ENCODE peak calls at places on chromosomes 5 and 9, in ten cellular contexts. One of them, this sample, is unnamed.

GRCh38 chr5:73967347-73967746 is 341.4 kb downstream of the ARHGEF28 start:
- DNase-seq in activated CD8-positive, alpha-beta memory T cell treated with anti-CD3 and anti-CD28 coated beads for 4 hours: no peak
- DNase-seq in SHP77: no peak
- DNase-seq in GOT3: no peak
- DNase-seq in kidney epithelial cell: no peak
- DNase-seq in substantia nigra: no peak
- DNase-seq in mammary epithelial cell: peak
- DNase-seq in H4: no peak
- DNase-seq in NCI-H526 treated with DMSO at 0.1 percent for 48 hours: no peak
- DNase-seq in pons: no peak
- DNase-seq in this sample: no peak

GRCh38 chr9:71704806-71705205 is 63.5 kb downstream of the CEMIP2 start:
- DNase-seq in activated CD8-positive, alpha-beta memory T cell treated with anti-CD3 and anti-CD28 coated beads for 4 hours: no peak
- DNase-seq in mammary epithelial cell: no peak
- DNase-seq in NCI-H526 treated with DMSO at 0.1 percent for 48 hours: no peak
- DNase-seq in kidney epithelial cell: no peak
- DNase-seq in GOT3: no peak
- DNase-seq in H4: no peak
- DNase-seq in SHP77: no peak
- DNase-seq in pons: no peak
- DNase-seq in substantia nigra: no peak
- DNase-seq in this sample: no peak

GRCh38 chr5:119397518-119398380 is 41.9 kb downstream of the TNFAIP8 start:
- DNase-seq in SHP77: no peak
- DNase-seq in NCI-H526 treated with DMSO at 0.1 percent for 48 hours: no peak
- DNase-seq in substantia nigra: no peak
- DNase-seq in pons: no peak
- DNase-seq in GOT3: no peak
- DNase-seq in activated CD8-positive, alpha-beta memory T cell treated with anti-CD3 and anti-CD28 coated beads for 4 hours: no peak
- DNase-seq in mammary epithelial cell: peak
- DNase-seq in H4: peak
- DNase-seq in kidney epithelial cell: no peak
- DNase-seq in this sample: no peak

GRCh38 chr5:173311818-173312585 is 16.2 kb downstream of the STC2 start:
- DNase-seq in pons: no peak
- DNase-seq in NCI-H526 treated with DMSO at 0.1 percent for 48 hours: no peak
- DNase-seq in SHP77: no peak
- DNase-seq in activated CD8-positive, alpha-beta memory T cell treated with anti-CD3 and anti-CD28 coated beads for 4 hours: no peak
- DNase-seq in GOT3: no peak
- DNase-seq in H4: no peak
- DNase-seq in substantia nigra: no peak
- DNase-seq in kidney epithelial cell: no peak
- DNase-seq in mammary epithelial cell: no peak
- DNase-seq in this sample: no peak

GRCh38 chr9:112925058-112925641 is 34.5 kb upstream of the SLC46A2 start:
- DNase-seq in GOT3: no peak
- DNase-seq in activated CD8-positive, alpha-beta memory T cell treated with anti-CD3 and anti-CD28 coated beads for 4 hours: no peak
- DNase-seq in pons: peak
- DNase-seq in SHP77: peak
- DNase-seq in NCI-H526 treated with DMSO at 0.1 percent for 48 hours: peak
- DNase-seq in kidney epithelial cell: no peak
- DNase-seq in mammary epithelial cell: peak
- DNase-seq in substantia nigra: no peak
- DNase-seq in H4: peak
- DNase-seq in this sample: no peak

GRCh38 chr9:129907196-129907595 is 71.9 kb downstream of the USP20 start:
- DNase-seq in kidney epithelial cell: no peak
- DNase-seq in NCI-H526 treated with DMSO at 0.1 percent for 48 hours: no peak
- DNase-seq in SHP77: no peak
- DNase-seq in pons: no peak
- DNase-seq in activated CD8-positive, alpha-beta memory T cell treated with anti-CD3 and anti-CD28 coated beads for 4 hours: no peak
- DNase-seq in substantia nigra: no peak
- DNase-seq in mammary epithelial cell: no peak
- DNase-seq in H4: no peak
- DNase-seq in GOT3: no peak
- DNase-seq in this sample: no peak

GRCh38 chr9:21919377-21920362 is 74.5 kb downstream of the CDKN2A start:
- DNase-seq in activated CD8-positive, alpha-beta memory T cell treated with anti-CD3 and anti-CD28 coated beads for 4 hours: no peak
- DNase-seq in GOT3: no peak
- DNase-seq in mammary epithelial cell: peak
- DNase-seq in NCI-H526 treated with DMSO at 0.1 percent for 48 hours: no peak
- DNase-seq in SHP77: no peak
- DNase-seq in H4: no peak
- DNase-seq in substantia nigra: no peak
- DNase-seq in kidney epithelial cell: peak
- DNase-seq in pons: no peak
- DNase-seq in this sample: peak

GRCh38 chr9:87322840-87323635 is 174.6 kb upstream of the DAPK1 start:
- DNase-seq in kidney epithelial cell: no peak
- DNase-seq in mammary epithelial cell: peak
- DNase-seq in NCI-H526 treated with DMSO at 0.1 percent for 48 hours: no peak
- DNase-seq in SHP77: no peak
- DNase-seq in pons: no peak
- DNase-seq in H4: no peak
- DNase-seq in activated CD8-positive, alpha-beta memory T cell treated with anti-CD3 and anti-CD28 coated beads for 4 hours: no peak
- DNase-seq in substantia nigra: no peak
- DNase-seq in GOT3: no peak
- DNase-seq in this sample: no peak

GRCh38 chr5:143235423-143235822 is 168.1 kb downstream of the NR3C1 start:
- DNase-seq in kidney epithelial cell: no peak
- DNase-seq in mammary epithelial cell: peak
- DNase-seq in pons: no peak
- DNase-seq in NCI-H526 treated with DMSO at 0.1 percent for 48 hours: no peak
- DNase-seq in SHP77: no peak
- DNase-seq in GOT3: no peak
- DNase-seq in activated CD8-positive, alpha-beta memory T cell treated with anti-CD3 and anti-CD28 coated beads for 4 hours: no peak
- DNase-seq in H4: no peak
- DNase-seq in substantia nigra: no peak
- DNase-seq in this sample: no peak

GRCh38 chr9:87766697-87767096 is 40.8 kb downstream of the CTSL start:
- DNase-seq in NCI-H526 treated with DMSO at 0.1 percent for 48 hours: no peak
- DNase-seq in kidney epithelial cell: peak
- DNase-seq in mammary epithelial cell: peak
- DNase-seq in H4: no peak
- DNase-seq in pons: no peak
- DNase-seq in activated CD8-positive, alpha-beta memory T cell treated with anti-CD3 and anti-CD28 coated beads for 4 hours: no peak
- DNase-seq in GOT3: no peak
- DNase-seq in substantia nigra: no peak
- DNase-seq in SHP77: no peak
- DNase-seq in this sample: no peak

GRCh38 chr5:79133121-79133656 is 21.6 kb downstream of the BHMT start:
- DNase-seq in NCI-H526 treated with DMSO at 0.1 percent for 48 hours: peak
- DNase-seq in mammary epithelial cell: peak
- DNase-seq in activated CD8-positive, alpha-beta memory T cell treated with anti-CD3 and anti-CD28 coated beads for 4 hours: no peak
- DNase-seq in substantia nigra: no peak
- DNase-seq in GOT3: no peak
- DNase-seq in SHP77: peak
- DNase-seq in H4: no peak
- DNase-seq in kidney epithelial cell: peak
- DNase-seq in pons: peak
- DNase-seq in this sample: no peak

GRCh38 chr5:121783700-121784099 is 68.0 kb upstream of the FTMT start:
- DNase-seq in GOT3: no peak
- DNase-seq in kidney epithelial cell: no peak
- DNase-seq in NCI-H526 treated with DMSO at 0.1 percent for 48 hours: no peak
- DNase-seq in pons: no peak
- DNase-seq in activated CD8-positive, alpha-beta memory T cell treated with anti-CD3 and anti-CD28 coated beads for 4 hours: no peak
- DNase-seq in H4: no peak
- DNase-seq in SHP77: no peak
- DNase-seq in substantia nigra: no peak
- DNase-seq in mammary epithelial cell: no peak
- DNase-seq in this sample: no peak

GRCh38 chr5:14678773-14679334 is 14.3 kb downstream of the OTULIN start:
- DNase-seq in SHP77: no peak
- DNase-seq in mammary epithelial cell: no peak
- DNase-seq in substantia nigra: no peak
- DNase-seq in pons: no peak
- DNase-seq in activated CD8-positive, alpha-beta memory T cell treated with anti-CD3 and anti-CD28 coated beads for 4 hours: no peak
- DNase-seq in NCI-H526 treated with DMSO at 0.1 percent for 48 hours: no peak
- DNase-seq in kidney epithelial cell: no peak
- DNase-seq in H4: no peak
- DNase-seq in GOT3: no peak
- DNase-seq in this sample: no peak

GRCh38 chr5:167964529-167964928 is 326.9 kb upstream of the WWC1 start:
- DNase-seq in kidney epithelial cell: no peak
- DNase-seq in substantia nigra: no peak
- DNase-seq in mammary epithelial cell: no peak
- DNase-seq in H4: no peak
- DNase-seq in SHP77: no peak
- DNase-seq in GOT3: no peak
- DNase-seq in pons: no peak
- DNase-seq in NCI-H526 treated with DMSO at 0.1 percent for 48 hours: no peak
- DNase-seq in activated CD8-positive, alpha-beta memory T cell treated with anti-CD3 and anti-CD28 coated beads for 4 hours: no peak
- DNase-seq in this sample: no peak

GRCh38 chr9:33698267-33698666 is 97.1 kb upstream of the PRSS3 start:
- DNase-seq in SHP77: no peak
- DNase-seq in mammary epithelial cell: no peak
- DNase-seq in activated CD8-positive, alpha-beta memory T cell treated with anti-CD3 and anti-CD28 coated beads for 4 hours: no peak
- DNase-seq in NCI-H526 treated with DMSO at 0.1 percent for 48 hours: no peak
- DNase-seq in H4: no peak
- DNase-seq in pons: no peak
- DNase-seq in kidney epithelial cell: no peak
- DNase-seq in substantia nigra: no peak
- DNase-seq in GOT3: no peak
- DNase-seq in this sample: no peak

GRCh38 chr5:177396807-177397206 is 3.7 kb downstream of the PFN3 start:
- DNase-seq in SHP77: no peak
- DNase-seq in substantia nigra: no peak
- DNase-seq in activated CD8-positive, alpha-beta memory T cell treated with anti-CD3 and anti-CD28 coated beads for 4 hours: no peak
- DNase-seq in NCI-H526 treated with DMSO at 0.1 percent for 48 hours: no peak
- DNase-seq in GOT3: no peak
- DNase-seq in kidney epithelial cell: no peak
- DNase-seq in pons: no peak
- DNase-seq in mammary epithelial cell: no peak
- DNase-seq in H4: no peak
- DNase-seq in this sample: no peak

GRCh38 chr9:84781431-84781830 is 111.9 kb downstream of the NTRK2 start:
- DNase-seq in activated CD8-positive, alpha-beta memory T cell treated with anti-CD3 and anti-CD28 coated beads for 4 hours: no peak
- DNase-seq in substantia nigra: no peak
- DNase-seq in kidney epithelial cell: no peak
- DNase-seq in pons: peak
- DNase-seq in GOT3: no peak
- DNase-seq in H4: peak
- DNase-seq in SHP77: no peak
- DNase-seq in mammary epithelial cell: peak
- DNase-seq in NCI-H526 treated with DMSO at 0.1 percent for 48 hours: no peak
- DNase-seq in this sample: no peak

GRCh38 chr5:96942078-96942477 is 6.2 kb downstream of the LNPEP start:
- DNase-seq in pons: no peak
- DNase-seq in SHP77: no peak
- DNase-seq in mammary epithelial cell: no peak
- DNase-seq in H4: no peak
- DNase-seq in kidney epithelial cell: no peak
- DNase-seq in GOT3: no peak
- DNase-seq in activated CD8-positive, alpha-beta memory T cell treated with anti-CD3 and anti-CD28 coated beads for 4 hours: no peak
- DNase-seq in substantia nigra: no peak
- DNase-seq in NCI-H526 treated with DMSO at 0.1 percent for 48 hours: no peak
- DNase-seq in this sample: no peak

GRCh38 chr5:180595381-180596114 is 4.2 kb upstream of the SCGB3A1 start:
- DNase-seq in activated CD8-positive, alpha-beta memory T cell treated with anti-CD3 and anti-CD28 coated beads for 4 hours: no peak
- DNase-seq in pons: no peak
- DNase-seq in H4: no peak
- DNase-seq in mammary epithelial cell: no peak
- DNase-seq in NCI-H526 treated with DMSO at 0.1 percent for 48 hours: no peak
- DNase-seq in kidney epithelial cell: no peak
- DNase-seq in SHP77: no peak
- DNase-seq in substantia nigra: no peak
- DNase-seq in GOT3: no peak
- DNase-seq in this sample: no peak

GRCh38 chr9:89749500-89750116 is 144.8 kb downstream of the GADD45G start:
- DNase-seq in GOT3: no peak
- DNase-seq in activated CD8-positive, alpha-beta memory T cell treated with anti-CD3 and anti-CD28 coated beads for 4 hours: no peak
- DNase-seq in pons: no peak
- DNase-seq in substantia nigra: no peak
- DNase-seq in mammary epithelial cell: no peak
- DNase-seq in NCI-H526 treated with DMSO at 0.1 percent for 48 hours: no peak
- DNase-seq in kidney epithelial cell: no peak
- DNase-seq in SHP77: no peak
- DNase-seq in H4: no peak
- DNase-seq in this sample: no peak

GRCh38 chr5:386432-387341 is 56.3 kb upstream of the EXOC3 start:
- DNase-seq in mammary epithelial cell: no peak
- DNase-seq in substantia nigra: no peak
- DNase-seq in NCI-H526 treated with DMSO at 0.1 percent for 48 hours: no peak
- DNase-seq in pons: no peak
- DNase-seq in SHP77: peak
- DNase-seq in H4: no peak
- DNase-seq in GOT3: no peak
- DNase-seq in kidney epithelial cell: no peak
- DNase-seq in activated CD8-positive, alpha-beta memory T cell treated with anti-CD3 and anti-CD28 coated beads for 4 hours: no peak
- DNase-seq in this sample: peak

GRCh38 chr9:114263853-114264510 is 58.9 kb upstream of the ORM1 start:
- DNase-seq in pons: no peak
- DNase-seq in H4: no peak
- DNase-seq in GOT3: no peak
- DNase-seq in activated CD8-positive, alpha-beta memory T cell treated with anti-CD3 and anti-CD28 coated beads for 4 hours: no peak
- DNase-seq in SHP77: no peak
- DNase-seq in kidney epithelial cell: no peak
- DNase-seq in mammary epithelial cell: no peak
- DNase-seq in substantia nigra: no peak
- DNase-seq in NCI-H526 treated with DMSO at 0.1 percent for 48 hours: no peak
- DNase-seq in this sample: no peak

GRCh38 chr5:114702111-114702510 is 340.2 kb downstream of the KCNN2 start:
- DNase-seq in kidney epithelial cell: no peak
- DNase-seq in activated CD8-positive, alpha-beta memory T cell treated with anti-CD3 and anti-CD28 coated beads for 4 hours: no peak
- DNase-seq in GOT3: no peak
- DNase-seq in H4: no peak
- DNase-seq in substantia nigra: no peak
- DNase-seq in mammary epithelial cell: no peak
- DNase-seq in NCI-H526 treated with DMSO at 0.1 percent for 48 hours: no peak
- DNase-seq in pons: peak
- DNase-seq in SHP77: no peak
- DNase-seq in this sample: no peak

GRCh38 chr5:35876922-35877321 is 20.2 kb downstream of the IL7R start:
- DNase-seq in GOT3: no peak
- DNase-seq in kidney epithelial cell: peak
- DNase-seq in H4: peak
- DNase-seq in mammary epithelial cell: peak
- DNase-seq in activated CD8-positive, alpha-beta memory T cell treated with anti-CD3 and anti-CD28 coated beads for 4 hours: no peak
- DNase-seq in NCI-H526 treated with DMSO at 0.1 percent for 48 hours: no peak
- DNase-seq in SHP77: no peak
- DNase-seq in pons: no peak
- DNase-seq in substantia nigra: no peak
- DNase-seq in this sample: no peak

GRCh38 chr5:159189310-159189709 is 20.0 kb downstream of the RNF145 start:
- DNase-seq in kidney epithelial cell: no peak
- DNase-seq in NCI-H526 treated with DMSO at 0.1 percent for 48 hours: peak
- DNase-seq in H4: no peak
- DNase-seq in GOT3: no peak
- DNase-seq in pons: no peak
- DNase-seq in SHP77: no peak
- DNase-seq in substantia nigra: no peak
- DNase-seq in activated CD8-positive, alpha-beta memory T cell treated with anti-CD3 and anti-CD28 coated beads for 4 hours: no peak
- DNase-seq in mammary epithelial cell: no peak
- DNase-seq in this sample: no peak

GRCh38 chr9:17280350-17281012 is 145.6 kb downstream of the CNTLN start:
- DNase-seq in GOT3: no peak
- DNase-seq in pons: no peak
- DNase-seq in SHP77: no peak
- DNase-seq in NCI-H526 treated with DMSO at 0.1 percent for 48 hours: no peak
- DNase-seq in H4: no peak
- DNase-seq in mammary epithelial cell: no peak
- DNase-seq in substantia nigra: no peak
- DNase-seq in activated CD8-positive, alpha-beta memory T cell treated with anti-CD3 and anti-CD28 coated beads for 4 hours: no peak
- DNase-seq in kidney epithelial cell: no peak
- DNase-seq in this sample: no peak

GRCh38 chr5:172443441-172444109 is 10.8 kb downstream of the SH3PXD2B start:
- DNase-seq in activated CD8-positive, alpha-beta memory T cell treated with anti-CD3 and anti-CD28 coated beads for 4 hours: peak
- DNase-seq in GOT3: peak
- DNase-seq in H4: peak
- DNase-seq in SHP77: peak
- DNase-seq in kidney epithelial cell: peak
- DNase-seq in mammary epithelial cell: peak
- DNase-seq in pons: peak
- DNase-seq in substantia nigra: peak
- DNase-seq in NCI-H526 treated with DMSO at 0.1 percent for 48 hours: no peak
- DNase-seq in this sample: no peak

GRCh38 chr9:126804198-126804695 is 593 bp upstream of the ZBTB43 start:
- DNase-seq in mammary epithelial cell: no peak
- DNase-seq in kidney epithelial cell: no peak
- DNase-seq in activated CD8-positive, alpha-beta memory T cell treated with anti-CD3 and anti-CD28 coated beads for 4 hours: no peak
- DNase-seq in pons: no peak
- DNase-seq in substantia nigra: no peak
- DNase-seq in SHP77: no peak
- DNase-seq in GOT3: no peak
- DNase-seq in NCI-H526 treated with DMSO at 0.1 percent for 48 hours: no peak
- DNase-seq in H4: no peak
- DNase-seq in this sample: no peak